ENCODE peak calls at places on chromosomes 1 and 21, in eight cellular contexts. One of them, this sample, is unnamed.

GRCh38 chr1:14599173-14599754 is 779 bp downstream of the KAZN start:
- DNase-seq in activated effector memory CD4-positive, alpha-beta T cell treated with Interleukin-2 at 50 U/mL for 16 hours: no peak
- DNase-seq in nephron progenitor cell: peak
- DNase-seq in germinal center: no peak
- DNase-seq in GM12864: no peak
- DNase-seq in fibroblast of the conjunctiva: no peak
- DNase-seq in endothelial cell: peak
- DNase-seq in LoVo: no peak
- DNase-seq in this sample: no peak

GRCh38 chr1:201888282-201889033 is at the start of gene SHISA4:
- DNase-seq in activated effector memory CD4-positive, alpha-beta T cell treated with Interleukin-2 at 50 U/mL for 16 hours: no peak
- DNase-seq in nephron progenitor cell: peak
- DNase-seq in germinal center: no peak
- DNase-seq in GM12864: no peak
- DNase-seq in fibroblast of the conjunctiva: no peak
- DNase-seq in endothelial cell: peak
- DNase-seq in LoVo: peak
- DNase-seq in this sample: peak

GRCh38 chr21:28723666-28724065 is 269.0 kb downstream of the LTN1 start:
- DNase-seq in activated effector memory CD4-positive, alpha-beta T cell treated with Interleukin-2 at 50 U/mL for 16 hours: no peak
- DNase-seq in nephron progenitor cell: no peak
- DNase-seq in germinal center: no peak
- DNase-seq in GM12864: no peak
- DNase-seq in fibroblast of the conjunctiva: no peak
- DNase-seq in endothelial cell: no peak
- DNase-seq in LoVo: no peak
- DNase-seq in this sample: no peak

GRCh38 chr1:212488436-212489283 is 55.9 kb downstream of the NENF start:
- DNase-seq in activated effector memory CD4-positive, alpha-beta T cell treated with Interleukin-2 at 50 U/mL for 16 hours: no peak
- DNase-seq in nephron progenitor cell: no peak
- DNase-seq in germinal center: no peak
- DNase-seq in GM12864: peak
- DNase-seq in fibroblast of the conjunctiva: peak
- DNase-seq in endothelial cell: no peak
- DNase-seq in LoVo: peak
- DNase-seq in this sample: peak

GRCh38 chr1:94606471-94606870 is 64.9 kb upstream of the F3 start:
- DNase-seq in activated effector memory CD4-positive, alpha-beta T cell treated with Interleukin-2 at 50 U/mL for 16 hours: no peak
- DNase-seq in nephron progenitor cell: no peak
- DNase-seq in germinal center: no peak
- DNase-seq in GM12864: no peak
- DNase-seq in fibroblast of the conjunctiva: no peak
- DNase-seq in endothelial cell: no peak
- DNase-seq in LoVo: no peak
- DNase-seq in this sample: no peak

GRCh38 chr1:30977105-30977504 is 68.5 kb upstream of the SDC3 start:
- DNase-seq in activated effector memory CD4-positive, alpha-beta T cell treated with Interleukin-2 at 50 U/mL for 16 hours: no peak
- DNase-seq in nephron progenitor cell: no peak
- DNase-seq in germinal center: no peak
- DNase-seq in GM12864: no peak
- DNase-seq in fibroblast of the conjunctiva: peak
- DNase-seq in endothelial cell: no peak
- DNase-seq in LoVo: no peak
- DNase-seq in this sample: no peak

GRCh38 chr1:208298593-208299233 is 54.5 kb upstream of the PLXNA2 start:
- DNase-seq in activated effector memory CD4-positive, alpha-beta T cell treated with Interleukin-2 at 50 U/mL for 16 hours: no peak
- DNase-seq in nephron progenitor cell: no peak
- DNase-seq in germinal center: no peak
- DNase-seq in GM12864: no peak
- DNase-seq in fibroblast of the conjunctiva: no peak
- DNase-seq in endothelial cell: no peak
- DNase-seq in LoVo: no peak
- DNase-seq in this sample: no peak

GRCh38 chr1:171017431-171017830 is 73.3 kb upstream of the FMO3 start:
- DNase-seq in activated effector memory CD4-positive, alpha-beta T cell treated with Interleukin-2 at 50 U/mL for 16 hours: no peak
- DNase-seq in nephron progenitor cell: no peak
- DNase-seq in germinal center: no peak
- DNase-seq in GM12864: no peak
- DNase-seq in fibroblast of the conjunctiva: no peak
- DNase-seq in endothelial cell: no peak
- DNase-seq in LoVo: no peak
- DNase-seq in this sample: no peak

GRCh38 chr21:38306407-38306806 is 49.6 kb downstream of the KCNJ15 start:
- DNase-seq in activated effector memory CD4-positive, alpha-beta T cell treated with Interleukin-2 at 50 U/mL for 16 hours: no peak
- DNase-seq in nephron progenitor cell: no peak
- DNase-seq in germinal center: no peak
- DNase-seq in GM12864: no peak
- DNase-seq in fibroblast of the conjunctiva: no peak
- DNase-seq in endothelial cell: no peak
- DNase-seq in LoVo: no peak
- DNase-seq in this sample: no peak

GRCh38 chr1:47895436-47895835 is 101.7 kb downstream of the TRABD2B start:
- DNase-seq in activated effector memory CD4-positive, alpha-beta T cell treated with Interleukin-2 at 50 U/mL for 16 hours: no peak
- DNase-seq in nephron progenitor cell: no peak
- DNase-seq in germinal center: no peak
- DNase-seq in GM12864: no peak
- DNase-seq in fibroblast of the conjunctiva: no peak
- DNase-seq in endothelial cell: no peak
- DNase-seq in LoVo: no peak
- DNase-seq in this sample: no peak

GRCh38 chr1:36109041-36109679 is 15.9 kb downstream of the COL8A2 start:
- DNase-seq in activated effector memory CD4-positive, alpha-beta T cell treated with Interleukin-2 at 50 U/mL for 16 hours: peak
- DNase-seq in nephron progenitor cell: no peak
- DNase-seq in germinal center: no peak
- DNase-seq in GM12864: no peak
- DNase-seq in fibroblast of the conjunctiva: no peak
- DNase-seq in endothelial cell: no peak
- DNase-seq in LoVo: no peak
- DNase-seq in this sample: peak

GRCh38 chr1:106063510-106063909 is 993.0 kb upstream of the PRMT6 start:
- DNase-seq in activated effector memory CD4-positive, alpha-beta T cell treated with Interleukin-2 at 50 U/mL for 16 hours: no peak
- DNase-seq in nephron progenitor cell: no peak
- DNase-seq in germinal center: no peak
- DNase-seq in GM12864: no peak
- DNase-seq in fibroblast of the conjunctiva: no peak
- DNase-seq in endothelial cell: no peak
- DNase-seq in LoVo: no peak
- DNase-seq in this sample: no peak

GRCh38 chr1:181057079-181057478 is 23.3 kb downstream of the MR1 start:
- DNase-seq in activated effector memory CD4-positive, alpha-beta T cell treated with Interleukin-2 at 50 U/mL for 16 hours: no peak
- DNase-seq in nephron progenitor cell: no peak
- DNase-seq in germinal center: no peak
- DNase-seq in GM12864: no peak
- DNase-seq in fibroblast of the conjunctiva: no peak
- DNase-seq in endothelial cell: no peak
- DNase-seq in LoVo: no peak
- DNase-seq in this sample: no peak

GRCh38 chr1:167905182-167905581 is 8.8 kb downstream of the ADCY10 start:
- DNase-seq in activated effector memory CD4-positive, alpha-beta T cell treated with Interleukin-2 at 50 U/mL for 16 hours: no peak
- DNase-seq in nephron progenitor cell: no peak
- DNase-seq in germinal center: no peak
- DNase-seq in GM12864: no peak
- DNase-seq in fibroblast of the conjunctiva: no peak
- DNase-seq in endothelial cell: no peak
- DNase-seq in LoVo: no peak
- DNase-seq in this sample: no peak

GRCh38 chr21:41817228-41817627 is 50.4 kb upstream of the RIPK4 start:
- DNase-seq in activated effector memory CD4-positive, alpha-beta T cell treated with Interleukin-2 at 50 U/mL for 16 hours: no peak
- DNase-seq in nephron progenitor cell: peak
- DNase-seq in germinal center: peak
- DNase-seq in GM12864: no peak
- DNase-seq in fibroblast of the conjunctiva: peak
- DNase-seq in endothelial cell: peak
- DNase-seq in LoVo: peak
- DNase-seq in this sample: peak

GRCh38 chr21:42423197-42423675 is 19.5 kb downstream of the UBASH3A start:
- DNase-seq in activated effector memory CD4-positive, alpha-beta T cell treated with Interleukin-2 at 50 U/mL for 16 hours: peak
- DNase-seq in nephron progenitor cell: no peak
- DNase-seq in germinal center: no peak
- DNase-seq in GM12864: no peak
- DNase-seq in fibroblast of the conjunctiva: no peak
- DNase-seq in endothelial cell: no peak
- DNase-seq in LoVo: no peak
- DNase-seq in this sample: no peak

GRCh38 chr1:22969224-22969829 is 3.3 kb downstream of the LACTBL1 start:
- DNase-seq in activated effector memory CD4-positive, alpha-beta T cell treated with Interleukin-2 at 50 U/mL for 16 hours: no peak
- DNase-seq in nephron progenitor cell: no peak
- DNase-seq in germinal center: no peak
- DNase-seq in GM12864: no peak
- DNase-seq in fibroblast of the conjunctiva: peak
- DNase-seq in endothelial cell: no peak
- DNase-seq in LoVo: peak
- DNase-seq in this sample: peak

GRCh38 chr1:234533975-234534876 is 55.2 kb upstream of the TARBP1 start:
- DNase-seq in activated effector memory CD4-positive, alpha-beta T cell treated with Interleukin-2 at 50 U/mL for 16 hours: no peak
- DNase-seq in nephron progenitor cell: no peak
- DNase-seq in germinal center: no peak
- DNase-seq in GM12864: no peak
- DNase-seq in fibroblast of the conjunctiva: peak
- DNase-seq in endothelial cell: no peak
- DNase-seq in LoVo: no peak
- DNase-seq in this sample: peak

GRCh38 chr1:56844709-56845108 is 9.9 kb upstream of the C8A start:
- DNase-seq in activated effector memory CD4-positive, alpha-beta T cell treated with Interleukin-2 at 50 U/mL for 16 hours: no peak
- DNase-seq in nephron progenitor cell: no peak
- DNase-seq in germinal center: no peak
- DNase-seq in GM12864: no peak
- DNase-seq in fibroblast of the conjunctiva: no peak
- DNase-seq in endothelial cell: no peak
- DNase-seq in LoVo: no peak
- DNase-seq in this sample: no peak

GRCh38 chr21:44083631-44084291 is 23.4 kb upstream of the PWP2 start:
- DNase-seq in activated effector memory CD4-positive, alpha-beta T cell treated with Interleukin-2 at 50 U/mL for 16 hours: peak
- DNase-seq in nephron progenitor cell: no peak
- DNase-seq in germinal center: no peak
- DNase-seq in GM12864: no peak
- DNase-seq in fibroblast of the conjunctiva: no peak
- DNase-seq in endothelial cell: no peak
- DNase-seq in LoVo: no peak
- DNase-seq in this sample: no peak

GRCh38 chr1:160161965-160162705 is 10.7 kb downstream of the ATP1A4 start:
- DNase-seq in activated effector memory CD4-positive, alpha-beta T cell treated with Interleukin-2 at 50 U/mL for 16 hours: no peak
- DNase-seq in nephron progenitor cell: peak
- DNase-seq in germinal center: no peak
- DNase-seq in GM12864: peak
- DNase-seq in fibroblast of the conjunctiva: peak
- DNase-seq in endothelial cell: peak
- DNase-seq in LoVo: no peak
- DNase-seq in this sample: peak

GRCh38 chr1:81472387-81472786 is 328.3 kb upstream of the ADGRL2 start:
- DNase-seq in activated effector memory CD4-positive, alpha-beta T cell treated with Interleukin-2 at 50 U/mL for 16 hours: no peak
- DNase-seq in nephron progenitor cell: no peak
- DNase-seq in germinal center: no peak
- DNase-seq in GM12864: no peak
- DNase-seq in fibroblast of the conjunctiva: no peak
- DNase-seq in endothelial cell: peak
- DNase-seq in LoVo: no peak
- DNase-seq in this sample: no peak

GRCh38 chr1:110130113-110130591 is 17.9 kb downstream of the UBL4B start:
- DNase-seq in activated effector memory CD4-positive, alpha-beta T cell treated with Interleukin-2 at 50 U/mL for 16 hours: no peak
- DNase-seq in nephron progenitor cell: peak
- DNase-seq in germinal center: peak
- DNase-seq in GM12864: no peak
- DNase-seq in fibroblast of the conjunctiva: no peak
- DNase-seq in endothelial cell: no peak
- DNase-seq in LoVo: no peak
- DNase-seq in this sample: peak

GRCh38 chr21:28632718-28633408 is 359.8 kb downstream of the LTN1 start:
- DNase-seq in activated effector memory CD4-positive, alpha-beta T cell treated with Interleukin-2 at 50 U/mL for 16 hours: no peak
- DNase-seq in nephron progenitor cell: no peak
- DNase-seq in germinal center: no peak
- DNase-seq in GM12864: no peak
- DNase-seq in fibroblast of the conjunctiva: no peak
- DNase-seq in endothelial cell: no peak
- DNase-seq in LoVo: no peak
- DNase-seq in this sample: no peak